ENCODE peak calls at places on chromosomes 16 and 17, in eight cellular contexts. H is A549, K is IMR-90, I is left ventricle myocardium inferior, Z is BJ, E is H1, W is PC-3, Q is cardiac muscle cell. S is an unnamed sample.

GRCh38 chr16:58417600-58417999 is 25.3 kb downstream of the GINS3 start:
- DNase-seq in H (no peak), K (no peak), I (peak; percentile 36), Z (no peak), E (no peak), W (no peak), Q (no peak), S (no peak)

GRCh38 chr16:48609453-48610023 is 442 bp downstream of the N4BP1 start:
- DNase-seq in H (peak; percentile 48), K (peak; percentile 54), I (peak; percentile 74), Z (no peak), E (peak; percentile 66), W (no peak), Q (peak; percentile 80), S (no peak)

GRCh38 chr17:45184144-45184543 is 22.5 kb downstream of the HEXIM2 start:
- DNase-seq in H (no peak), K (no peak), I (no peak), Z (no peak), E (no peak), W (no peak), Q (no peak), S (no peak)

GRCh38 chr17:56583772-56584171 is 9.7 kb upstream of the NOG start:
- DNase-seq in H (no peak), K (no peak), I (no peak), Z (no peak), E (no peak), W (no peak), Q (no peak), S (no peak)

GRCh38 chr16:30476991-30477390 is 4.4 kb downstream of the ITGAL start:
- DNase-seq in H (no peak), K (no peak), I (no peak), Z (no peak), E (no peak), W (no peak), Q (no peak), S (no peak)

GRCh38 chr17:78401246-78401645 is 22.8 kb downstream of the PGS1 start:
- DNase-seq in H (no peak), K (peak; percentile 31), I (no peak), Z (no peak), E (no peak), W (no peak), Q (no peak), S (no peak)

GRCh38 chr16:81642943-81643342 is 136.1 kb upstream of the PLCG2 start:
- DNase-seq in H (no peak), K (no peak), I (no peak), Z (no peak), E (no peak), W (no peak), Q (no peak), S (no peak)

GRCh38 chr17:72334205-72334604 is 213.4 kb downstream of the SOX9 start:
- DNase-seq in H (no peak), K (peak; percentile 89), I (no peak), Z (no peak), E (no peak), W (no peak), Q (no peak), S (peak; percentile 62)

GRCh38 chr17:792277-792676 is 10.1 kb downstream of the MRM3 start:
- DNase-seq in H (peak; percentile 31), K (peak; percentile 56), I (no peak), Z (no peak), E (no peak), W (no peak), Q (no peak), S (no peak)

GRCh38 chr17:2692781-2693135 is 18.8 kb downstream of the CLUH start:
- DNase-seq in H (no peak), K (no peak), I (no peak), Z (no peak), E (no peak), W (no peak), Q (no peak), S (no peak)

GRCh38 chr16:2971134-2971984 is 2.2 kb downstream of the PAQR4 start:
- DNase-seq in H (no peak), K (no peak), I (no peak), Z (no peak), E (no peak), W (no peak), Q (no peak), S (no peak)

GRCh38 chr17:39538875-39539274 is 68.8 kb downstream of the NEUROD2 start:
- DNase-seq in H (no peak), K (peak; percentile 27), I (no peak), Z (no peak), E (no peak), W (peak; percentile 8), Q (no peak), S (no peak)

GRCh38 chr16:2981177-2981898 is 1.1 kb upstream of the PKMYT1 start:
- DNase-seq in H (no peak), K (no peak), I (no peak), Z (no peak), E (no peak), W (no peak), Q (peak; percentile 27), S (no peak)

GRCh38 chr17:34167359-34167758 is 87.7 kb upstream of the CCL2 start:
- DNase-seq in H (no peak), K (peak; percentile 23), I (no peak), Z (no peak), E (no peak), W (no peak), Q (no peak), S (no peak)

DNA sequence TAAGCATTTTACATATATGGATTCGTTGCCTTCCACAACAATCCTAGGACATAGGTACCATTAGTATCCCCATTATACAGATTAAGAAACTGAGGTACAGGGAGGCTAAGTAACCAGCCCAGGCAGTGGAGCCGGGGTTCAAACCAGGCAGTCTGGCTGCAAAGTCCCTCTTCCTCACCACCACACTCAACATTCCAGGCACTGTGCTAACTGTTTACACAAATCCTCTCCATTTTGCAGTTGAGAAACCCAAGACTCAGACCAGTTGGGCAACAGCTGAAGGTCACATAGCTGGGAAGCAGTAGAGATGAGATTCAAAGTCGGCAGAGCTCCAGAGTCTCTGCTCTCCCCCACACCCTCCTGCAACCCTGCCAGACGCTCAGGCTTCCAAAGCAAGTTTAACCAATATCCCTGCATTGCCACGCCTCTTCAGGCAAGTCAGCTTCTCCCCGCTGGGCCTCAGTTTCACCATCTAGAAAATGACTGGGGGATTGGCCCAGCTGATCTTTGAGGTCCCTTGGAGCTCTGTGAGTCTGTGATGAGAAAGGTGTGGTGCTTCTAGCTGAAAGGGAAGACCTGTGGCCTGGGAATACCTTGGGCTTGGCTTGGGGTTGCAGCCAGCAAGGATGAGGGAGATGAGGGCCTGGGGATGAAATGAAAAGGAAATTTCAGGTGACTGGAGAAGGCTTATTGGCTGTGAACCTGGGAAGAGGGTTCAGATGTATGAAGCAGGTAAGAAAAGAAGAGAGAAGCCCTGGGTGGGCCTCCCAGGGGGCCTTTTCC is 14.0 kb downstream of the CCR7 start:
- DNase-seq in H (peak; percentile 91), K (peak; percentile 100), I (peak; percentile 67), Z (peak; percentile 98), E (no peak), W (peak; percentile 55), Q (no peak), S (peak; percentile 100)
- TF ChIP-seq CTCF in H (no peak), K (no peak), I (no peak), Z (no peak), E (no peak), W (no peak), Q (no peak), S (no peak)

DNA sequence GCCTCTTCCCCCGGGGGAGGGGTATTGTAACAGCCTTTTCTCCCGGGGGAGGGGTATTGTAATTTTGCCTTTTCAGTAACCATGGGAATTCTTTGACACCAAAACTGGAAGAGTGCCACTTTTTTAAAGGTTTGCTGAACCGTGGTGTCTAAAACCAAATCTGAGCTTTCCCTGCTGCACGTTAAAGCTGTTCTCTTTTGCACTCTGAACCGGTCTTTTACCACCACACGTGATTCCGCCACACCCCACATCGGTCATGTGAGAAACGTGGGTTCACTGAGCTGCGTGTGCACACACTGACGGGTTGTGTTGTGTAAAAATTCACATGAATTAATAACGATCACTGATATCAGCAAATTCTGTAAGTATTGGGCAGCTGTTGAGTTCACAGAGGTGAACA is 9.2 kb upstream of the ACSF3 start:
- DNase-seq in H (no peak), K (no peak), I (no peak), Z (no peak), E (no peak), W (no peak), Q (no peak), S (no peak)
- H3K4me3 ChIP-seq in H (no peak overlapping the region), K (no peak overlapping the region), I (no peak overlapping the region), Z (no peak overlapping the region), E (no peak overlapping the region), W (no peak overlapping the region), Q (no peak overlapping the region), S (no peak overlapping the region)

DNA sequence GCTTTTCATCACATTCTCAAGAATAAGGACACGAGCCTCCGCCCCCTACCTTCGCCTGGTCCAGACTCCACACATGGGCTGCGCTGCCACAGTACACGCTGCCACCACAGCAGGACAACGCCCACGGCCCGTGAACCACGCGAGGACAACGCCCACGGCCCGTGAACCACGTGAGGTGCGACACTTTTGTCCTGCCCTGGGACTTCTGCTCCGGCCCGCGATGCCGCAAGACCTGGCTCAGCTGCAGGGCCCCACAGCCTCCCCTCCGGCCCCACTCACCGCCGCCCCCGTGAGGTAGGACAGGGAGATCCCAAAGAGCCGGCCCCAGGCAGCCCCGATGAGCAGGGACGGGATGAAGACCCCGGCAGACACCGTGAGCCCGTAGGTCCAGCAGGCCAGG is 5.9 kb upstream of the CCDC154 start:
- DNase-seq in H (no peak), K (no peak), I (no peak), Z (no peak), E (peak; percentile 77), W (no peak), Q (no peak), S (no peak)
- TF ChIP-seq CTCF in H (no peak), K (no peak), I (no peak), Z (no peak), E (peak; percentile 41), W (peak; percentile 27), Q (no peak), S (no peak)

DNA sequence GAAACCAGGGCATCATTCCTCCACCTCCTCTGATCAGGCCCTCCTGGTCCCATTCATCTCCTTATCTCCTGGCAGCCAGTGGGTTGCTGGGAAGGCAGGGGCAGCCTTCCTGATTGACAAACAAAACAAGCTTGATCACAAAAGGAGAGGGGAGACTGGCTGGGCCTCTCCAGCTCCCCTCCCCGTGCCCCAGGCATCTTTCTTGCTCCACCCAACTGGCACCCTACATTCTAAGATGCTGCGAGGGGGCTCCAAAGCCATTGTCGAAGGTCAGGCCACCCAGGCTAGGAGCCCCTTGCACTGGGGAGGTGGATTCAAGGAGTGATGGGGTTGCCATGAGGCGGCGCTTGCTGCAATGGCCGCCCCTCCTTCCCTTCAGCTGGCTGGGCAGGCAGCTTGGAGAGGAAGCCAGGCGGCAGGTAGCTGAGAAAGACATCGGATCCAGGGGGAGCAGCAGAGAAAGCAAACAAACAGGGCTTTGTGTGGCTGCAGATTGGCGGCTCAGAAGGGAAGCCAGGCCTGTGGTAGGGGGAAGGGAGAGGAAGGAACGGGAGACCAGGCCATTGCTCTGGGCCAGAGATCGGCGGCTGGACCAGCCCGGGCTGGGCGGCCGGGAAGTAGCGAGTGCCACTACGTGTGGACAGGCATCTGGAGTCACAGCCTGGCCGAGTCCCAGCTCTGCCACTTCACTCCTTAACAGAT is 12.1 kb downstream of the RAI1 start:
- DNase-seq in H (no peak), K (no peak), I (peak; percentile 70), Z (no peak), E (no peak), W (peak; percentile 74), Q (peak; percentile 54), S (no peak)
- H3K4me3 ChIP-seq in H (peak overlapping the region; percentile 76), K (no peak overlapping the region), I (peak overlapping the region; percentile 73), Z (no peak overlapping the region), E (no peak overlapping the region), W (peak overlapping the region; percentile 86), Q (no peak overlapping the region), S (no peak overlapping the region)

S was measured in AG09309.